ENCODE peak calls at places on chromosomes 4 and X, in five cellular contexts. One of them, this sample, is unnamed. For H3K27me3, the result is how much of the 10 kb centered on the place peaks cover.

GRCh38 chr4:139934786-139935330 is 219.1 kb downstream of the MAML3 start:
- DNase-seq in fibroblast of lung: no peak
- DNase-seq in PC-3: no peak
- DNase-seq in osteoblast: no peak
- DNase-seq in WERI-Rb-1: no peak
- DNase-seq in this sample: no peak

GRCh38 chr4:146465628-146466027 is 56.1 kb downstream of the SLC10A7 start:
- DNase-seq in fibroblast of lung: peak
- DNase-seq in PC-3: no peak
- DNase-seq in osteoblast: no peak
- DNase-seq in WERI-Rb-1: no peak
- DNase-seq in this sample: no peak

GRCh38 chr4:97912151-97912550 is 231.1 kb downstream of the STPG2 start:
- DNase-seq in fibroblast of lung: no peak
- DNase-seq in PC-3: no peak
- DNase-seq in osteoblast: no peak
- DNase-seq in WERI-Rb-1: no peak
- DNase-seq in this sample: no peak

GRCh38 chr4:126361287-126361686 is 1046.5 kb downstream of the FAT4 start:
- DNase-seq in fibroblast of lung: no peak
- DNase-seq in PC-3: no peak
- DNase-seq in osteoblast: no peak
- DNase-seq in WERI-Rb-1: no peak
- DNase-seq in this sample: no peak

GRCh38 chr4:7021355-7021754 is 21.8 kb upstream of the TADA2B start:
- DNase-seq in fibroblast of lung: no peak
- DNase-seq in PC-3: no peak
- DNase-seq in osteoblast: no peak
- DNase-seq in WERI-Rb-1: no peak
- DNase-seq in this sample: no peak

GRCh38 chr4:38560763-38561558 is 103.0 kb upstream of the KLF3 start:
- DNase-seq in fibroblast of lung: no peak
- DNase-seq in PC-3: peak
- DNase-seq in osteoblast: no peak
- DNase-seq in WERI-Rb-1: no peak
- DNase-seq in this sample: no peak

GRCh38 chr4:181684310-181684709 is 558.9 kb upstream of the TENM3 start:
- DNase-seq in fibroblast of lung: peak
- DNase-seq in PC-3: no peak
- DNase-seq in osteoblast: no peak
- DNase-seq in WERI-Rb-1: no peak
- DNase-seq in this sample: peak

GRCh38 chr4:41647368-41647767 is 101.2 kb downstream of the PHOX2B start:
- DNase-seq in fibroblast of lung: no peak
- DNase-seq in PC-3: no peak
- DNase-seq in osteoblast: no peak
- DNase-seq in WERI-Rb-1: no peak
- DNase-seq in this sample: no peak

GRCh38 chr4:69239777-69240176 is 25.2 kb upstream of the UGT2B11 start:
- DNase-seq in fibroblast of lung: no peak
- DNase-seq in PC-3: no peak
- DNase-seq in osteoblast: no peak
- DNase-seq in WERI-Rb-1: no peak
- DNase-seq in this sample: no peak

GRCh38 chrX:20217279-20217678 is 49.4 kb downstream of the RPS6KA3 start:
- DNase-seq in fibroblast of lung: peak
- DNase-seq in PC-3: peak
- DNase-seq in osteoblast: no peak
- DNase-seq in WERI-Rb-1: no peak
- DNase-seq in this sample: no peak

GRCh38 chr4:106317815-106318214 is 1.5 kb downstream of the AIMP1 start:
- DNase-seq in fibroblast of lung: no peak
- DNase-seq in PC-3: no peak
- DNase-seq in osteoblast: no peak
- DNase-seq in WERI-Rb-1: no peak
- DNase-seq in this sample: no peak

GRCh38 chrX:133335027-133335426 is 80.3 kb downstream of the GPC4 start:
- DNase-seq in fibroblast of lung: peak
- DNase-seq in PC-3: peak
- DNase-seq in osteoblast: no peak
- DNase-seq in WERI-Rb-1: peak
- DNase-seq in this sample: no peak

GRCh38 chr4:113116414-113117345 is 67.2 kb downstream of the ANK2 start:
- DNase-seq in fibroblast of lung: peak
- DNase-seq in PC-3: no peak
- DNase-seq in osteoblast: peak
- DNase-seq in WERI-Rb-1: peak
- DNase-seq in this sample: no peak

GRCh38 chr4:123433573-123433972 is 37.0 kb downstream of the SPRY1 start:
- DNase-seq in fibroblast of lung: no peak
- DNase-seq in PC-3: no peak
- DNase-seq in osteoblast: no peak
- DNase-seq in WERI-Rb-1: no peak
- DNase-seq in this sample: no peak

GRCh38 chr4:19583827-19584569 is 667.7 kb upstream of the SLIT2 start:
- DNase-seq in fibroblast of lung: peak
- DNase-seq in PC-3: no peak
- DNase-seq in osteoblast: peak
- DNase-seq in WERI-Rb-1: no peak
- DNase-seq in this sample: no peak

GRCh38 chrX:15277594-15277993 is 7.7 kb upstream of the ASB9 start:
- DNase-seq in fibroblast of lung: no peak
- DNase-seq in PC-3: no peak
- DNase-seq in osteoblast: no peak
- DNase-seq in WERI-Rb-1: no peak
- DNase-seq in this sample: no peak

GRCh38 chrX:45851434-45851991 is 650.8 kb upstream of the DIPK2B start:
- DNase-seq in fibroblast of lung: peak
- DNase-seq in PC-3: peak
- DNase-seq in osteoblast: peak
- DNase-seq in WERI-Rb-1: peak
- DNase-seq in this sample: no peak

GRCh38 chrX:154419688-154420401 is 8.5 kb downstream of the TAFAZZIN start:
- DNase-seq in fibroblast of lung: no peak
- DNase-seq in PC-3: no peak
- DNase-seq in osteoblast: no peak
- DNase-seq in WERI-Rb-1: no peak
- DNase-seq in this sample: no peak

DNA sequence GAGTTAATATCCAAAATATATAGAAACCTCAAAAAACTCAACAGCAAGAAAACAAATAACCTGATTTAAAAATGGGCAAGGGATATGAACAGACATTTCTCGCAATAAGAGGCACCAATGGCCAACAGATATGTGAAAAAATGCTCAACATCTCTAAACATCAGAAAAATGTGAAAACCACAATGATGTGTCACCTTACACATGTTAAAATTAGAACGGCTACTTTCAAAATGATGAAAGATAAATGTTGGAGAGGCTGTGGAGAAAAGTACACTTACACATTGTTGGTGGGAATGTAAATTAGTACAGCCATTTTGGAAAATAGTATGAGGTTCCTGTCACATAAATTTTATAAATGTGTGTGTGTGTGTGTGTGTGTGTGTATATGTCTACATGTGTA is 731.3 kb downstream of the DMD start:
- DNase-seq in fibroblast of lung: no peak
- DNase-seq in PC-3: no peak
- DNase-seq in osteoblast: no peak
- DNase-seq in WERI-Rb-1: no peak
- DNase-seq in this sample: no peak
- H3K27me3 ChIP-seq in fibroblast of lung: under half
- H3K27me3 ChIP-seq in PC-3: under half
- H3K27me3 ChIP-seq in osteoblast: under half
- H3K27me3 ChIP-seq in WERI-Rb-1: under half
- H3K27me3 ChIP-seq in this sample: under half

DNA sequence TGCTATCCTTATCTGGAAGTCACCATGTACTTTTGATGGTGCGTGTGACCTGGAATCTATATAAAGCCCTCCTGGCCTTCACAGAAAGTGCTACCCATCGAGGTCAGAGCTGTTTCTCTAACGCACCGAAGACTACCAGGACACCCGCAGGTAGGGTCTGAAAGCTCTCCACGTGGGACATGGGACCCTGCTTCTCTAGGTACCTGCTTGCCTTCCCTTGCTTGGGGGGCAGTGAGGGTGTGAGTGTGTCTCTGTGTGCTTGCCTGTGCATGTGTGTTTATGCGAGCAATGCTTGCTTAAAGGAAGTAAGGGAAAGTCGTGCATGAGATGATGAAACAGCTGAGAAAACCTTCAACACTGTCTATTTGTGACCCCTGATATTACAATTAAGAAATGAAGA is 76.6 kb upstream of the HELT start:
- DNase-seq in fibroblast of lung: no peak
- DNase-seq in PC-3: no peak
- DNase-seq in osteoblast: no peak
- DNase-seq in WERI-Rb-1: no peak
- DNase-seq in this sample: no peak
- H3K27me3 ChIP-seq in fibroblast of lung: under half
- H3K27me3 ChIP-seq in PC-3: under half
- H3K27me3 ChIP-seq in osteoblast: under half
- H3K27me3 ChIP-seq in WERI-Rb-1: under half
- H3K27me3 ChIP-seq in this sample: under half

DNA sequence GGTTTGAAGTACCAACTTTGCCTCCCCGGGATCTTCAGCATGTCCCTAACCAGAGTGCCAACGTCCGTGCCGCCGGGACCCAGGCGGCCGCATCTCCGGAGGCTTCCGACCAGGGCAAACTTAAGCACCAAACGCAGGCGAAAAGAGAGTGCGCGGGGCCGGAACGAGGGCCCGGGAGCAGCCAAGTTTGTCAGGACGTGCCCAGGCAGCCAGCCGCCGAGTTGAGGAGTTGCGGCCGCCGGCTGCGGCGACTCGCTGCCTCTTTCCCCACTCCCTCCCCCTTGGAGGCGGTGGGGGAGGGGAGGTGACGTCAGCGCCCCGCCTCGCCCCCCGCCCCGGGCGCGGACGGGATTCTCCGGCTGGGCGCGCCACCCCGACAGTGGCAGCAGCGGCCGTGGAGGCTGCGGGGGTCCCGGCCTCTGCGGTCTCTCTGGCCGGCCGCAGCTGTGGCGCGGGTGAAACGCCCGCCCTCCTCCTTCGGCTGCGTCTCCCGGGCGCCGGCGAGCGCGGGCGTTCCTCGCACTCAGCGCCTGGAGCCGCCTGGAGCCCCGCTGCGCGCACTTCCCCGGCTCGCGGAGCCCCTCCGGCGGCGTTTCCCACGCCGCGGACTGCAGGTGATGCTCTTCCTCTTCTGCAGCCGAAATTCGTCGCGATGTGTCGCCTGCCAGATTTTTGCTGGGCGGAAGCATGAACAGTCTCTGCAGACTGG is 2.9 kb upstream of the FAT1 start:
- DNase-seq in fibroblast of lung: peak
- DNase-seq in PC-3: peak
- DNase-seq in osteoblast: peak
- DNase-seq in WERI-Rb-1: no peak
- DNase-seq in this sample: peak
- H3K27me3 ChIP-seq in fibroblast of lung: under half
- H3K27me3 ChIP-seq in PC-3: under half
- H3K27me3 ChIP-seq in osteoblast: under half
- H3K27me3 ChIP-seq in WERI-Rb-1: half or more
- H3K27me3 ChIP-seq in this sample: under half

GRCh38 chr4:8672486-8672885 is 79.9 kb downstream of the CPZ start:
- DNase-seq in fibroblast of lung: no peak
- DNase-seq in PC-3: no peak
- DNase-seq in osteoblast: no peak
- DNase-seq in WERI-Rb-1: no peak
- DNase-seq in this sample: no peak

GRCh38 chr4:8676676-8677075 is 84.1 kb downstream of the CPZ start:
- DNase-seq in fibroblast of lung: no peak
- DNase-seq in PC-3: no peak
- DNase-seq in osteoblast: no peak
- DNase-seq in WERI-Rb-1: no peak
- DNase-seq in this sample: no peak

GRCh38 chr4:8675383-8675782 is 82.8 kb downstream of the CPZ start:
- DNase-seq in fibroblast of lung: no peak
- DNase-seq in PC-3: peak
- DNase-seq in osteoblast: peak
- DNase-seq in WERI-Rb-1: no peak
- DNase-seq in this sample: no peak

GRCh38 chr4:8675906-8676305 is 83.3 kb downstream of the CPZ start:
- DNase-seq in fibroblast of lung: no peak
- DNase-seq in PC-3: no peak
- DNase-seq in osteoblast: no peak
- DNase-seq in WERI-Rb-1: no peak
- DNase-seq in this sample: no peak

DNA sequence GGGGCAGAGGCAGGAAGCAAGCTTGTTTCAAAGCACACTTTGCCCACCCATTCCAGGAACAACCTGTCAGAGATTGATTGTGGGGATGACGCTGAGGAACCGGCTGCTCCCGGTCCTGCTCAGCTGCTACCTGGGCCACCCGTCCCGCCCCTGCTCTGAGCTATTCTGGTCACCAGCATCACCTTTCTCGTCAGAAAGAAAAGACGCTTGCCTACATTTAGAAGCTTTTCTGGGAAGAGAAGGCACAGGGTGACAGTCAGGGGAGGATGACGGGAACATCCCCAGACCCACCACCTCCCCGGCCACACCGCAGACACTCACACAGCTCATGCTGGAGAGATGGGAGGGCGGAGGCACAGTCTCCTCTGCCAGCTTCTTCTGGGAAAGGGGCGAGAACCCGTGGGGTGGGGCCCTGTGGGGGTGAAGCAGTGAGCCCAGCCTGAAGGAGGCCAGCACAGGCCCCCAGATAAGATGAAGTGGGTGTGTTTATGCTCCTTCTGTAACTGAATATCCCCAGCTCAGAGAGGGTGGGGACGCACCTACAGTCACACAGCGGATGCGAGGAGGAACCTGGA is 81.8 kb downstream of the CPZ start:
- DNase-seq in fibroblast of lung: no peak
- DNase-seq in PC-3: no peak
- DNase-seq in osteoblast: peak
- DNase-seq in WERI-Rb-1: no peak
- DNase-seq in this sample: no peak
- H3K27me3 ChIP-seq in fibroblast of lung: under half
- H3K27me3 ChIP-seq in PC-3: under half
- H3K27me3 ChIP-seq in osteoblast: under half
- H3K27me3 ChIP-seq in WERI-Rb-1: under half
- H3K27me3 ChIP-seq in this sample: under half

DNA sequence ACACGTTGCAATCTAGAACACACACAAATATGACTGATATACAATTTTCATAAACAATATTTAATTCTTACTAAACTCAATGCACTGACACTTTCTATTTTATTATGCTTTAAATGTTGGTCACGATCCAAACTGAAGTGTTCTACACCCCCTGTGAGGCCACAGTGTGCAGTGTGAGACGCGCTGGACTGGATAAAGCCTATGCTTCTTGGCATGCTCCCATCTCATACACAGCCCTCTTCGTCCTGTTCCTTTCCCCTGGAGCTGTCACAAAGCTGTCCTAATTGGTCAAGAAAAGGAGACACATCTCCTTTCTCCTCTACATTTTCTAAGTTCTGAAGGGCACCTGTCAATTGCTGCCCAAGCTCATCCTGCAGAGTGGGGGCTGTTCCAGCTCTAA is 72.0 kb downstream of the SCD5 start:
- DNase-seq in fibroblast of lung: no peak
- DNase-seq in PC-3: no peak
- DNase-seq in osteoblast: no peak
- DNase-seq in WERI-Rb-1: no peak
- DNase-seq in this sample: no peak
- H3K27me3 ChIP-seq in fibroblast of lung: under half
- H3K27me3 ChIP-seq in PC-3: under half
- H3K27me3 ChIP-seq in osteoblast: under half
- H3K27me3 ChIP-seq in WERI-Rb-1: under half
- H3K27me3 ChIP-seq in this sample: under half

This sample was measured in AG04450.